ENCODE peak calls at places on chromosomes 11 and 22, in five cellular contexts. T, I, W, P and N are unnamed samples.

GRCh38 chr22:37244114-37244921 is at the start of gene RAC2:
- DNase-seq in T (peak; percentile 85), I (peak; percentile 47), W (peak; percentile 77), P (peak; percentile 82), N (peak; percentile 86)

GRCh38 chr22:49322231-49322630 is 505.4 kb downstream of the BRD1 start:
- DNase-seq in T (no peak), I (no peak), W (no peak), P (no peak), N (no peak)

GRCh38 chr11:9277176-9277575 is 12.0 kb upstream of the DENND5A start:
- DNase-seq in T (no peak), I (no peak), W (no peak), P (no peak), N (no peak)

GRCh38 chr11:81007046-81007445 is 1566.2 kb upstream of the TENM4 start:
- DNase-seq in T (peak; percentile 25), I (no peak), W (no peak), P (no peak), N (no peak)

GRCh38 chr11:68763181-68763721 is 11.9 kb upstream of the TESMIN start:
- DNase-seq in T (peak; percentile 53), I (peak; percentile 46), W (no peak), P (no peak), N (no peak)

GRCh38 chr11:75508051-75508561 is 17.6 kb downstream of the GDPD5 start:
- DNase-seq in T (no peak), I (no peak), W (peak; percentile 20), P (no peak), N (no peak)

GRCh38 chr11:84524422-84525051 is 1102.6 kb downstream of the DLG2 start:
- DNase-seq in T (peak; percentile 38), I (peak; percentile 44), W (no peak), P (no peak), N (no peak)

GRCh38 chr22:19111140-19111539 is 11.1 kb downstream of the DGCR2 start:
- DNase-seq in T (no peak), I (peak; percentile 25), W (no peak), P (no peak), N (no peak)

GRCh38 chr11:45048870-45049825 is 97.3 kb upstream of the PRDM11 start:
- DNase-seq in T (no peak), I (no peak), W (no peak), P (no peak), N (no peak)

GRCh38 chr11:123452799-123453198 is 22.7 kb downstream of the GRAMD1B start:
- DNase-seq in T (no peak), I (no peak), W (no peak), P (no peak), N (no peak)

GRCh38 chr11:95156916-95157568 is 67.4 kb downstream of the ENDOD1 start:
- DNase-seq in T (no peak), I (no peak), W (no peak), P (no peak), N (no peak)

GRCh38 chr11:96211433-96211832 is 131.6 kb downstream of the MAML2 start:
- DNase-seq in T (no peak), I (no peak), W (no peak), P (no peak), N (no peak)